ENCODE peak calls at places on chromosomes 5 and 9, in five cellular contexts. G, N, R, V and B are unnamed samples.

GRCh38 chr5:31648326-31648725 is 9.4 kb downstream of the PDZD2 start:
- DNase-seq in G (no peak), N (no peak), R (no peak), V (no peak), B (no peak)

GRCh38 chr9:22044583-22044982 is 35.5 kb upstream of the CDKN2B start:
- DNase-seq in G (no peak), N (no peak), R (no peak), V (no peak), B (no peak)

GRCh38 chr9:82673904-82674303 is 389.0 kb downstream of the RASEF start:
- DNase-seq in G (no peak), N (no peak), R (no peak), V (no peak), B (no peak)

GRCh38 chr5:76691470-76692273 is 24.3 kb upstream of the F2R start:
- DNase-seq in G (no peak), N (no peak), R (peak), V (no peak), B (no peak)

GRCh38 chr9:138021251-138022056 is 143.9 kb downstream of the CACNA1B start:
- DNase-seq in G (no peak), N (no peak), R (no peak), V (no peak), B (peak)

GRCh38 chr5:78008356-78008967 is 232.3 kb upstream of the TBCA start:
- DNase-seq in G (no peak), N (no peak), R (peak), V (peak), B (no peak)

GRCh38 chr9:77707696-77708095 is 59.6 kb upstream of the GNA14 start:
- DNase-seq in G (peak), N (no peak), R (peak), V (no peak), B (no peak)

GRCh38 chr9:38434833-38435232 is 10.6 kb upstream of the IGFBPL1 start:
- DNase-seq in G (no peak), N (no peak), R (no peak), V (no peak), B (no peak)

GRCh38 chr5:127746756-127747155 is 43.6 kb downstream of the CCDC192 start:
- DNase-seq in G (no peak), N (no peak), R (no peak), V (peak), B (no peak)

DNA sequence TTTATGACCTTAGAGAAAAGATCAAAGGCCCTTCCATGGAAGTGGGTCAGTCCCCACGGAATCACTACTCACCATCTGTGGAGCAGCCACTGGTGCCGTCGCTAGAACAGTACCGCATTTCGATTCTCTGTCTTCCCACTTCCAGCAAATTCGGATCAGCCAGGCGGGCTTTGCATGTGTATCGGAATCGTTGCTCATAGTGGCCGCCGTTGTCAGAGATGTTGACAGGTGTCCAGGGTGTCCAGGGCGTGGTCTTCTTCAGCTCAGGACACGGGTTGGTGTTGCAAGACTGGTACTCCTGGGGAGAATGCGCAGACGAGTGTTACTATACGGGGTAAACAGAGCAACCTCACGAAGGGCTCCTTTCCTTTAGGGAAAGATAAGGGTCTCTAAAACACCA is 479.5 kb downstream of the SEMA5A start:
- DNase-seq in G (no peak), N (no peak), R (no peak), V (no peak), B (no peak)
- TF ChIP-seq CTCF in G (no peak), N (no peak), R (no peak), V (no peak), B (no peak)

DNA sequence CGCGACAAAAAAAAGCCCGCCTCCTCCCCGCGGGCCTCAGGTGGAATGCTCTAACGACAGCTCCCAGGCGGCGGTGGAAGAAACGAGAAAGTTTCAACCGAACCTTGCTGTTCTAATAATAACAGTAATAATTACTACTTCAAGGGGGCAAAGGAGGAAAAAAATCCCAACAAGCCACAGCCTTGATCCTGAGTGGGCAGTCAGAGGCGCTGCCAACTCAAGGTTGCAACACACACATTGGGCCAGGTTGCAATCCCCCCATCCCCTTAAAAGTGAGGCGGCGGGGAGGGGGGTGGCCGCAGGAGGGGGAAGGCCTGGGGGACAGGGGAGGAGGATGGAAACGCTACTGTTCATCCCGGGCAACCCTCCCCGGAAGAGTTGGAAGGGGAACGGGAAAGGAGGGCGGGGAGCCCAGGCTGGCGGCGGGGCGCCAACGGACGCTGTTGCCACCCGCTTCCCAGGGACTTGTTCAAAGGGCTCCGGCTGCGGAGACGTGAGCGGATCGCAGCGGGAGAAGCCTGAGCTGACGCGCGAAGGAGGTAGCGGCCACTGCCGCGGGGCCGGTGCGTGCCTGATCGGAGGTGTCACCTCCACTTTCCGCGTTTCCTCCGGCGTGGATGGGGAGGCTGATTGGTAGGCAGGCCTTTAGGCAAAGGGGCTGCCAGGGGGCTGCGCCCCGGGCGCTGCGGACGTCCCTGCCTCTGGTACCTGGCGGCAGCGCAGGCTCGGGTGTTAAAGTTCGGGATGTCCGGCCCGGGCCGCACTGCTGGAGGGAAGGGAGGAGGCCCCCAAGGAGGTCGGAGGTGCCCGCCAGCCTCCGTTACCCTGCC is 649 bp downstream of the SMARCA2 start:
- DNase-seq in G (peak), N (peak), R (no peak), V (peak), B (no peak)
- TF ChIP-seq CTCF in G (no peak), N (no peak), R (no peak), V (no peak), B (no peak)

GRCh38 chr9:63859475-63860215 is 1425.4 kb downstream of the FOXD4L5 start:
- DNase-seq in G (peak), N (no peak), R (no peak), V (peak), B (peak)
- TF ChIP-seq CTCF in G (no peak), N (no peak), R (no peak), V (no peak), B (no peak)

GRCh38 chr5:27124590-27124989 is 86.2 kb upstream of the CDH9 start:
- DNase-seq in G (no peak), N (no peak), R (no peak), V (peak), B (no peak)
- TF ChIP-seq CTCF in G (no peak), N (no peak), R (peak), V (peak), B (no peak)

DNA sequence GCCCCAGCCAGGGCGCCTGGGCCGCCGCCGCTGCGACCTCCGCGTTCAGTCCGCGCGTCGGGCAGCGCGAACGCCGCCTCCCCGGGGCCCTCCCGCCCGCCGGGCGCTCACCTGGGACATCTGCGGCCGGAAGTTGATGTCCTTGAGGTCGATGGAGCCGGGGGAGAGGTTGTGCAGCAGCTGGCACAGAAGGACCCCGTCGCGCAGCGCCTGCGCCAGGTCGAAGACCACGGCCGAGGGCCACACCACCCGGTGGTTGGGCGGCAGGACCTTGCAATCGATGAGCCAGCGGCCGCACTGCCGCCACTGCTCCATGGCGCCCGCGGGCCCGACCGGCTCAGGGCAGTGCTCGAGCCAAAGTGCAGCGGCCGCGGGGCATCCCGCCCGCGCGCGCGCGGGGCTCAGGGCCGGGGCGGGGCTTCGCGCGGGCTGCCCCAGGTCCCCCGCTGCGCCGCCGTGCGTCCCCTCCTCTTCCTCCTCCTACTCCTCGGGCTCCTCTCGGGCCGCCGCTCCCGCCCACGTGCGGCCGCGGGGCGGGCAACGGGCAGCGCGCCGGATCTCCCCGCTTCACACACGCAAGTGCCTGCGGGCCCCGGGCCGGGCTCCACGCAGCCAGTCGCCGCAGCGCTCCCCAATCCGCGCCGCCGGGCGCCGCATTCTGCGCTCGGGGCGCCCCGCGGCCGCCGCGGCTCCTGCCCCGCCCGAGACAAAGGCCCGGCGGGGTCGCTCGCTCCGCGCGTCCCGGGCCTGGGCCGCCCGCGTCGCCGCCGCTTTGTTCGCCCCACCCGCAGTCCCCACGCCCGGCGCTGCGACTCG is at the start of gene VAV2:
- DNase-seq in G (peak), N (peak), R (no peak), V (peak), B (peak)
- TF ChIP-seq CTCF in G (no peak), N (no peak), R (no peak), V (no peak), B (no peak)

DNA sequence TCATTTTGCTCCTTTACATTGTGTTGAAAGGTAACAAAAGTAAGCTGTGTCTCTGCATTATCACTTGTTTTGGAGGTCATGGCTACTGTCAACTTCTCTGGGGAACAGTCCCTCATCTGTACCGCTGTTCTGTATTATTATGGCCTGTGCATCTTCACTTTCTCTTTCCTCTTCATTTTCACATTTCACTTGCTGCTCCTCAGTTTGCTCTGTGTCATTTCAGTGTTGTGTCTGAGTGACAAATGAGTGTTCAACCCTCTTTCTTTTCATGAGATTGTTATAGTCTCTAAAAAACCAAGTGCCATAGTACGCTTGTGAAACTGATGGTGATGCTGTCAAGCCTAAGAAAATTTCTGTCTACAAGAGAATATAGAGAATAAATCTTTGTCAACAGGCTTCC is 122.0 kb upstream of the FER start:
- DNase-seq in G (no peak), N (no peak), R (no peak), V (no peak), B (no peak)
- TF ChIP-seq CTCF in G (no peak), N (no peak), R (no peak), V (no peak), B (no peak)

GRCh38 chr5:56816546-56817081 is 1.3 kb downstream of the MAP3K1 start:
- DNase-seq in G (peak), N (peak), R (no peak), V (peak), B (peak)
- TF ChIP-seq CTCF in G (no peak), N (no peak), R (no peak), V (no peak), B (no peak)